ENCODE peak calls at places on chromosomes 1 and 21, in ten cellular contexts. L, O, G, E, Y, R, Z, U, F and B are unnamed samples.

GRCh38 chr21:25515484-25516405 is 91.5 kb downstream of the MRPL39 start:
- DNase-seq in L (peak; percentile 68), O (no peak), G (peak; percentile 71), E (no peak), Y (no peak), R (no peak), Z (no peak), U (no peak), F (no peak), B (no peak)

GRCh38 chr1:174963547-174964125 is 36.1 kb upstream of the CACYBP start:
- DNase-seq in L (no peak), O (no peak), G (no peak), E (no peak), Y (no peak), R (no peak), Z (no peak), U (no peak), F (no peak), B (no peak)

GRCh38 chr1:228009116-228009827 is 2.5 kb downstream of the WNT3A start:
- DNase-seq in L (no peak), O (no peak), G (no peak), E (no peak), Y (no peak), R (no peak), Z (peak; percentile 42), U (no peak), F (no peak), B (peak; percentile 26)

GRCh38 chr1:19869929-19870328 is 12.3 kb upstream of the OTUD3 start:
- DNase-seq in L (peak; percentile 21), O (no peak), G (peak; percentile 58), E (no peak), Y (no peak), R (no peak), Z (no peak), U (no peak), F (no peak), B (no peak)

GRCh38 chr1:2556277-2557145 is at the start of gene TNFRSF14:
- DNase-seq in L (peak; percentile 56), O (peak; percentile 80), G (peak; percentile 35), E (no peak), Y (peak; percentile 75), R (peak; percentile 80), Z (peak; percentile 83), U (no peak), F (peak; percentile 65), B (peak; percentile 87)

GRCh38 chr1:147550302-147550937 is 9.1 kb downstream of the BCL9 start:
- DNase-seq in L (no peak), O (no peak), G (no peak), E (no peak), Y (no peak), R (no peak), Z (no peak), U (no peak), F (no peak), B (no peak)

GRCh38 chr1:107535091-107535490 is 394.3 kb downstream of the NTNG1 start:
- DNase-seq in L (no peak), O (no peak), G (no peak), E (no peak), Y (no peak), R (no peak), Z (no peak), U (no peak), F (no peak), B (no peak)

GRCh38 chr1:147612366-147612765 is 58.0 kb downstream of the ACP6 start:
- DNase-seq in L (no peak), O (no peak), G (no peak), E (no peak), Y (no peak), R (no peak), Z (no peak), U (no peak), F (no peak), B (no peak)

GRCh38 chr1:185874246-185874645 is 140.1 kb downstream of the HMCN1 start:
- DNase-seq in L (no peak), O (no peak), G (no peak), E (no peak), Y (no peak), R (no peak), Z (no peak), U (no peak), F (no peak), B (no peak)

GRCh38 chr1:15620890-15621682 is 3.8 kb downstream of the DDI2 start:
- DNase-seq in L (no peak), O (no peak), G (no peak), E (no peak), Y (no peak), R (no peak), Z (no peak), U (no peak), F (no peak), B (no peak)

GRCh38 chr1:21325231-21325718 is 35.0 kb upstream of the ECE1 start:
- DNase-seq in L (no peak), O (no peak), G (no peak), E (no peak), Y (no peak), R (peak; percentile 57), Z (peak; percentile 59), U (no peak), F (no peak), B (peak; percentile 73)

GRCh38 chr1:55970711-55971110 is 608.7 kb downstream of the PLPP3 start:
- DNase-seq in L (peak; percentile 78), O (no peak), G (peak; percentile 56), E (no peak), Y (no peak), R (no peak), Z (no peak), U (no peak), F (no peak), B (no peak)

GRCh38 chr1:30604801-30605440 is 118.5 kb downstream of the MATN1 start:
- DNase-seq in L (no peak), O (no peak), G (no peak), E (no peak), Y (no peak), R (no peak), Z (no peak), U (no peak), F (no peak), B (no peak)

GRCh38 chr1:226581650-226582330 is 33.2 kb downstream of the STUM start:
- DNase-seq in L (no peak), O (no peak), G (no peak), E (no peak), Y (peak; percentile 17), R (no peak), Z (no peak), U (no peak), F (no peak), B (no peak)

GRCh38 chr1:26318338-26319064 is 743 bp downstream of the CD52 start:
- DNase-seq in L (no peak), O (no peak), G (no peak), E (no peak), Y (peak; percentile 73), R (peak; percentile 72), Z (peak; percentile 65), U (no peak), F (no peak), B (peak; percentile 74)

GRCh38 chr1:221562542-221563475 is 179.1 kb downstream of the DUSP10 start:
- DNase-seq in L (peak; percentile 15), O (no peak), G (no peak), E (no peak), Y (no peak), R (no peak), Z (no peak), U (no peak), F (no peak), B (no peak)

DNA sequence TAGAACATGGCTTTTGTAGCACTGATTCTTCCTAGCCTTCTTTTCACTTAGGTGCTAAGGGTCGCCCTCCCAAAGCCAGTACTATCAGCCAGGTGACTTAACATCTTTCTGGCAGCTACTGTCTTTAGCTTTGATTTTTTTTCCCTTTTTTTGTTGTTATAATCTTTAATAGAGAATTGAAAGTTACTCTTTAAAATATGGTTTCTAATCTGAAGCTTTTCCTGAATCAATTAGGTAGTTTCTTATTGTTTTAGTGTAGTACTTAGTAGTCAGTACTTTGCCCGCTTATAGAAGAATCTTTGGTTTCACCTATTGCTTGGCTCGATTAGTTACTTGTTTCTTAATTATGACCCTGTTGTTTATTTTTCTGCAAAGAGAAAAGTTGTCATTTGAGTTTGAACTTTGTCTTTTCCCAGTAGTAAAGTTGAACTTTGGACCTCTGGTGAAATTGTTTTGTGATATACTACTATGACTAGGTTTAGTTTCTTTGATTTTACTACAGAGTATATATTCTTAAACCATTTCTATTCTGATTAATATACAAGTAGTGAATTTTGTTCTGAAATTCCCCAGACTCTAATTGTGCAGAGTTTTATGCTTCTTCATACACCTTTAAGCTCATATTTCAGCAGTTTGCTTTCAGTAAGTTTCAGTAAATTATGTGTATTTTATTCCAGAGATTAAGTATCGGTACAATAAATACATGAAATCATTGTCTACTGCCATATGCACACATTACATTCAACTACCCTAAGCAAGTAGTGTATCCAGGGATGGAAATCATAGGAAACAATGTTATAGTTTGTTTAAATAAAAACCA is 3.9 kb downstream of the MAGI3 start:
- DNase-seq in L (no peak), O (no peak), G (no peak), E (no peak), Y (no peak), R (no peak), Z (no peak), U (no peak), F (no peak), B (no peak)
- H3K27ac ChIP-seq in L (no peak overlapping the region), O (no peak overlapping the region), G (no peak overlapping the region), E (no peak overlapping the region), Y (no peak overlapping the region), R (peak overlapping the region; percentile 4), Z (no peak overlapping the region), U (no peak overlapping the region), F (no peak overlapping the region), B (peak overlapping the region; percentile 32)

DNA sequence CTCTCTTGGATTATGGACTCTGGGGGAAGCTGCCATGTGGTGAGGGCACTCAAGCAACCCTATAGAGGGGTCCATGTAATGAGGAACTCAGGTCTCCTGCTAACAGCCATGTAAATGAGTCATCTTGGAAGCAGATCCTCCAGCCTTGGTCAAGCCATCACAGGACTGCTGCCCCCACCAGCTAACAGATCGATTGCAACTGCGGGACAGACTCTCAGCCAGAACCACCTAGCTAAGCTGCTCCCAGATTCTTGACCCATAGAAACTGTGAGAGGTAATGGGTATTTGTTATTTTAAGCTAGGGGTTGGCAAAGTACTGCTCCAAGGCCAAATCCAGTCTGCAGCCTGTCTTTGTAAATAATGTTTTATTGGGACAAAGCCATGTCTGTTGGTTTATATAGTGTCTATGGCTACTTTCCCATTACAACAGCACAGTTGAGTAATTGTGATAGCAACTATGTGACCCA is 27.6 kb upstream of the MAP3K7CL start:
- DNase-seq in L (peak; percentile 67), O (no peak), G (peak; percentile 61), E (no peak), Y (no peak), R (no peak), Z (no peak), U (no peak), F (no peak), B (no peak)
- H3K9me3 ChIP-seq in L (no peaks in the 10 kb centered on the region), O (no peaks in the 10 kb centered on the region), G (no peaks in the 10 kb centered on the region), E (no peaks in the 10 kb centered on the region), Y (no peaks in the 10 kb centered on the region), R (no peaks in the 10 kb centered on the region), Z (no peaks in the 10 kb centered on the region), U (no peaks in the 10 kb centered on the region), F (no peaks in the 10 kb centered on the region), B (no peaks in the 10 kb centered on the region)

GRCh38 chr1:207815913-207816312 is 64.1 kb downstream of the CD46 start:
- DNase-seq in L (peak; percentile 14), O (no peak), G (peak; percentile 67), E (no peak), Y (no peak), R (no peak), Z (no peak), U (no peak), F (no peak), B (no peak)
- H3K27ac ChIP-seq in L (peak overlapping the region; percentile 15), O (peak overlapping the region; percentile 73), G (no peak overlapping the region), E (no peak overlapping the region), Y (peak overlapping the region; percentile 82), R (peak overlapping the region; percentile 43), Z (no peak overlapping the region), U (no peak overlapping the region), F (peak overlapping the region; percentile 75), B (peak overlapping the region; percentile 91)

GRCh38 chr1:82079607-82080006 is 278.9 kb downstream of the ADGRL2 start:
- DNase-seq in L (no peak), O (no peak), G (no peak), E (no peak), Y (no peak), R (no peak), Z (no peak), U (no peak), F (no peak), B (no peak)
- H3K9me3 ChIP-seq in L (no peaks in the 10 kb centered on the region), O (no peaks in the 10 kb centered on the region), G (no peaks in the 10 kb centered on the region), E (no peaks in the 10 kb centered on the region), Y (peaks cover 2% of the 10 kb centered on the region), R (no peaks in the 10 kb centered on the region), Z (no peaks in the 10 kb centered on the region), U (no peaks in the 10 kb centered on the region), F (no peaks in the 10 kb centered on the region), B (no peaks in the 10 kb centered on the region)